ENCODE peak calls at places on chromosomes 1 and 21, in six cellular contexts. B is GM12878, F is K562, I is HepG2, J is Panc1, D is GM23338. E is an unnamed sample. For H3K36me3, the result is how much of the 10 kb centered on the place peaks cover.

GRCh38 chr1:31669786-31670582 is 25.3 kb upstream of the PEF1 start:
- ATAC-seq in B (no peak), F (peak), I (no peak), J (peak), D (peak), E (peak)

GRCh38 chr1:150813028-150813707 is 5.1 kb upstream of the CTSK start:
- ATAC-seq in B (peak), F (peak), I (peak), J (peak), D (peak), E (no peak)

GRCh38 chr1:41650176-41650519 is 165.7 kb upstream of the EDN2 start:
- ATAC-seq in B (no peak), F (no peak), I (no peak), J (peak), D (peak), E (no peak)

GRCh38 chr1:145960468-145961108 is 2.8 kb upstream of the LIX1L start:
- ATAC-seq in B (peak), F (no peak), I (peak), J (peak), D (peak), E (peak)

GRCh38 chr1:108561731-108562326 is 1.9 kb downstream of the EEIG2 start:
- ATAC-seq in B (peak), F (peak), I (peak), J (peak), D (peak), E (no peak)

GRCh38 chr1:186292875-186293274 is 82.2 kb downstream of the TPR start:
- ATAC-seq in B (no peak), F (no peak), I (no peak), J (no peak), D (no peak), E (no peak)

GRCh38 chr1:164821648-164822047 is 262.7 kb downstream of the PBX1 start:
- ATAC-seq in B (no peak), F (no peak), I (no peak), J (no peak), D (no peak), E (no peak)

GRCh38 chr21:29267666-29268065 is 31.1 kb upstream of the BACH1 start:
- ATAC-seq in B (no peak), F (no peak), I (no peak), J (no peak), D (no peak), E (no peak)

GRCh38 chr1:81604982-81605381 is 195.8 kb upstream of the ADGRL2 start:
- ATAC-seq in B (no peak), F (no peak), I (no peak), J (no peak), D (peak), E (no peak)

GRCh38 chr1:19086176-19086875 is 123.7 kb downstream of the UBR4 start:
- ATAC-seq in B (no peak), F (no peak), I (no peak), J (no peak), D (no peak), E (no peak)

GRCh38 chr21:35508389-35508888 is 459.3 kb upstream of the RUNX1 start:
- ATAC-seq in B (no peak), F (peak), I (peak), J (no peak), D (peak), E (no peak)

GRCh38 chr1:15180189-15180588 is 26.6 kb downstream of the TMEM51 start:
- ATAC-seq in B (no peak), F (no peak), I (peak), J (no peak), D (peak), E (no peak)

GRCh38 chr1:158333405-158334145 is 2.2 kb upstream of the CD1B start:
- ATAC-seq in B (peak), F (no peak), I (no peak), J (no peak), D (no peak), E (no peak)

GRCh38 chr1:161304927-161305871 is 4.6 kb downstream of the MPZ start:
- ATAC-seq in B (peak), F (peak), I (no peak), J (no peak), D (peak), E (peak)

GRCh38 chr1:3879787-3880428 is 20.2 kb downstream of the C1orf174 start:
- ATAC-seq in B (no peak), F (no peak), I (no peak), J (no peak), D (no peak), E (no peak)

GRCh38 chr1:27106561-27107323 is 48.2 kb downstream of the SLC9A1 start:
- ATAC-seq in B (peak), F (no peak), I (no peak), J (peak), D (no peak), E (no peak)

GRCh38 chr1:7372477-7373120 is 398.5 kb upstream of the VAMP3 start:
- ATAC-seq in B (no peak), F (peak), I (no peak), J (no peak), D (no peak), E (no peak)

GRCh38 chr1:85587846-85588245 is 7.3 kb downstream of the CCN1 start:
- ATAC-seq in B (no peak), F (no peak), I (no peak), J (no peak), D (peak), E (no peak)

GRCh38 chr1:29356663-29357062 is 120.3 kb downstream of the PTPRU start:
- ATAC-seq in B (no peak), F (peak), I (peak), J (peak), D (peak), E (no peak)

GRCh38 chr1:151693057-151693651 is 23.4 kb downstream of the CELF3 start:
- ATAC-seq in B (no peak), F (peak), I (peak), J (peak), D (peak), E (no peak)

GRCh38 chr1:154352581-154353459 is 27.5 kb downstream of the ATP8B2 start:
- ATAC-seq in B (peak), F (peak), I (peak), J (peak), D (peak), E (peak)

GRCh38 chr1:91545506-91546300 is 45.1 kb downstream of the CDC7 start:
- ATAC-seq in B (no peak), F (no peak), I (peak), J (no peak), D (no peak), E (no peak)

GRCh38 chr1:18918417-18918816 is 16.1 kb upstream of the ALDH4A1 start:
- ATAC-seq in B (no peak), F (peak), I (no peak), J (no peak), D (peak), E (no peak)

GRCh38 chr1:164823486-164824279 is 264.7 kb downstream of the PBX1 start:
- ATAC-seq in B (no peak), F (no peak), I (no peak), J (no peak), D (no peak), E (peak)

GRCh38 chr1:174912243-174912642 is 87.5 kb upstream of the CACYBP start:
- ATAC-seq in B (peak), F (no peak), I (no peak), J (no peak), D (no peak), E (no peak)

GRCh38 chr1:54347955-54348699 is 58.1 kb downstream of the SSBP3 start:
- ATAC-seq in B (no peak), F (no peak), I (peak), J (no peak), D (peak), E (no peak)

GRCh38 chr21:41130883-41131282 is 37.1 kb upstream of the BACE2 start:
- ATAC-seq in B (no peak), F (no peak), I (no peak), J (no peak), D (no peak), E (no peak)

GRCh38 chr1:52424238-52424637 is 19.8 kb downstream of the PRPF38A start:
- ATAC-seq in B (peak), F (peak), I (no peak), J (peak), D (no peak), E (no peak)

GRCh38 chr21:19712441-19712840 is 1285.8 kb upstream of the NCAM2 start:
- ATAC-seq in B (no peak), F (no peak), I (no peak), J (no peak), D (no peak), E (no peak)

GRCh38 chr1:52795464-52795863 is 47.1 kb upstream of the ZYG11A start:
- ATAC-seq in B (no peak), F (no peak), I (no peak), J (no peak), D (no peak), E (no peak)

GRCh38 chr1:172380441-172381244 is 39.8 kb upstream of the C1orf105 start:
- ATAC-seq in B (peak), F (no peak), I (no peak), J (peak), D (no peak), E (no peak)

GRCh38 chr1:175493999-175494336 is 249.4 kb downstream of the TNR start:
- ATAC-seq in B (no peak), F (no peak), I (no peak), J (no peak), D (peak), E (no peak)

GRCh38 chr21:42892582-42892930 is 553 bp upstream of the NDUFV3 start:
- ATAC-seq in B (peak), F (peak), I (peak), J (peak), D (peak), E (peak)

GRCh38 chr1:228666686-228667085 is 68.6 kb upstream of the RHOU start:
- ATAC-seq in B (no peak), F (no peak), I (no peak), J (no peak), D (no peak), E (no peak)

GRCh38 chr1:211828584-211829342 is 1.8 kb downstream of the LPGAT1 start:
- ATAC-seq in B (no peak), F (no peak), I (peak), J (no peak), D (no peak), E (no peak)

GRCh38 chr21:42187976-42188653 is 30.8 kb upstream of the ABCG1 start:
- ATAC-seq in B (peak), F (no peak), I (no peak), J (no peak), D (no peak), E (peak)

GRCh38 chr1:157955860-157956259 is 37.6 kb upstream of the KIRREL1 start:
- ATAC-seq in B (no peak), F (no peak), I (no peak), J (no peak), D (no peak), E (no peak)

GRCh38 chr1:178168535-178168934 is 74.6 kb downstream of the RASAL2 start:
- ATAC-seq in B (peak), F (no peak), I (no peak), J (peak), D (no peak), E (no peak)

GRCh38 chr1:51240096-51240495 is 4.0 kb downstream of the RNF11 start:
- ATAC-seq in B (no peak), F (no peak), I (no peak), J (no peak), D (no peak), E (no peak)

GRCh38 chr1:51236548-51237312 is 657 bp downstream of the RNF11 start:
- ATAC-seq in B (peak), F (peak), I (peak), J (peak), D (peak), E (peak)

GRCh38 chr1:51237313-51237700 is 1.2 kb downstream of the RNF11 start:
- ATAC-seq in B (no peak), F (no peak), I (no peak), J (no peak), D (no peak), E (no peak)

GRCh38 chr1:51235611-51236547 is at the start of gene RNF11:
- ATAC-seq in B (peak), F (peak), I (peak), J (peak), D (peak), E (peak)

DNA sequence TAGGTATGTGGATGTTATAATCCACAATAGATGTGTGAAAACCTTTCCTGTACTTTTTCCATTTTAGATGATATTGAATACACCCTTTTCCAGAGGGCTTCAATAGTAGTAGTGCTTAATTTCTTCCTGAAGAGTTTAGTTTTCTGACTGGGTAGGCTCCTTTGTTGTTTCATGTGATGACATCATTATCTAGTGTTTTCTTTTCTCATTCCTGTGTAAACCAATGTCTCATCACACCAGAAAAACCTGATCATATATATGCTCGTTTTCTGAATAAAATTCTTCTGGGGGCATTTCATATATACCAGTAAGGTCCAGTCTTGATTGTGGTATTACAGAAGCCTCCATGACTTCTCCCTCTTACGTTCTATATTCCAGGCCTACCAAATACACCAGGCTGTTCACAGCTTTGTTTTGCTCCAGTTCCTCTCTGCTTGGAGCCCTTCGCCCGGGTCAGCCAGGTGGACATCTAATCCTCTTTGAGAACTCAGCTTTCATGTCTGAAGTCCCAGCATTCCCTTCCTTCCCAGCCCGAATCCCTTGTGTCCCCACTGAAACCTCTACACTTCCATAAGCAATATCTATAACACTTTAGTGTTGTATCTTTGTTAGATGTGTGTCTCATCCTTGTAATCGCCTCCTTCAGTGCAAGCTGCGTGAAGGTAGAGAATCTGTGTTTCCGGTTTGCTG is 1.8 kb downstream of the RNF11 start:
- ATAC-seq in B (no peak), F (peak), I (no peak), J (no peak), D (no peak), E (no peak)
- H3K27ac ChIP-seq in B (peak), F (peak), I (peak), J (peak), D (no peak), E (peak)

DNA sequence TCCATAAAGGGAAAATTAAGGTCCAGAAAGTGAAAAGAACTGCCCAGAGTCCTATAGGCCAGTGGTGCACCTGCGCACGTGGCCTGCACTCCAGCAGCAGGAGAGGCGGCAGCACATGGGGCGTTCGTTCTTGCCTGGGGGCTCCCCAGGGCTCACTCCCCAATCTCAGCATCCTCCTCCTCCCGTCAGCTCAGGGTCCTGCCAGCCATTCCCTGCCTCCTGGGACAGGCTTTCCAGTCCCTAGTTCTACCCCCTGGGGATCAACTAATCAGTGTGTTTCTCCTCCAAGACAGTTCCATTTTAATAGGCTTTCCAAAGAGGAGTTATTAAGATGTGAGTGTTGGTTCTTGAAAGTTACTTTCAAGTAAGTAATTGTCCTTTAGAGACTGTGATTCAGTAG is 1.2 kb upstream of the A3GALT2 start:
- ATAC-seq in B (no peak), F (no peak), I (no peak), J (no peak), D (no peak), E (no peak)
- H3K36me3 ChIP-seq in B (under half), F (under half), I (under half), J (under half), D (under half), E (half or more)

GRCh38 chr1:36457691-36458090 is 6.5 kb downstream of the MRPS15 start:
- ATAC-seq in B (no peak), F (no peak), I (no peak), J (no peak), D (no peak), E (no peak)
- TF ChIP-seq POLR2AphosphoS5 in B (no peak), F (no peak), I (no peak), J (no peak), D (no peak), E (no peak)

DNA sequence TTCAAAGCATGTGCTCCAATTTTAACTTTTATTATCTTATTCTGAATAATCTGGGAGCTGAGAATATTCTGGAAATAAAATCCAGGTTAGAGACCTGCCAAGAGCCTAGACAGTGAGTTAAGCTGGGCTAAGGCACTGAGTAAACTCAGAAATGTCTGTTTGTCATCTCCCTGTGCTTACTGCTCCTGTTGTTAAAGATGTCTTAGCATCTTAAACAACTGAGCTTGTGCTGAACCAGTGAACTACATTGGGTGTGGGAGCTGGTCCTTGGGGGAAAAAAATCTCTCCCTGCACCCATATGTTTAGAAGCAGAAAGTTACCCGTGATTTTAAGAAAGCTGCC is 25.0 kb upstream of the AHCYL1 start:
- ATAC-seq in B (no peak), F (no peak), I (peak), J (peak), D (peak), E (no peak)
- H3K27ac ChIP-seq in B (no peak), F (no peak), I (peak), J (peak), D (no peak), E (no peak)

GRCh38 chr1:167150434-167150833 is 56.6 kb downstream of the STYXL2 start:
- ATAC-seq in B (no peak), F (no peak), I (no peak), J (no peak), D (no peak), E (no peak)
- H3K36me3 ChIP-seq in B (under half), F (under half), I (under half), J (under half), D (under half), E (under half)

DNA sequence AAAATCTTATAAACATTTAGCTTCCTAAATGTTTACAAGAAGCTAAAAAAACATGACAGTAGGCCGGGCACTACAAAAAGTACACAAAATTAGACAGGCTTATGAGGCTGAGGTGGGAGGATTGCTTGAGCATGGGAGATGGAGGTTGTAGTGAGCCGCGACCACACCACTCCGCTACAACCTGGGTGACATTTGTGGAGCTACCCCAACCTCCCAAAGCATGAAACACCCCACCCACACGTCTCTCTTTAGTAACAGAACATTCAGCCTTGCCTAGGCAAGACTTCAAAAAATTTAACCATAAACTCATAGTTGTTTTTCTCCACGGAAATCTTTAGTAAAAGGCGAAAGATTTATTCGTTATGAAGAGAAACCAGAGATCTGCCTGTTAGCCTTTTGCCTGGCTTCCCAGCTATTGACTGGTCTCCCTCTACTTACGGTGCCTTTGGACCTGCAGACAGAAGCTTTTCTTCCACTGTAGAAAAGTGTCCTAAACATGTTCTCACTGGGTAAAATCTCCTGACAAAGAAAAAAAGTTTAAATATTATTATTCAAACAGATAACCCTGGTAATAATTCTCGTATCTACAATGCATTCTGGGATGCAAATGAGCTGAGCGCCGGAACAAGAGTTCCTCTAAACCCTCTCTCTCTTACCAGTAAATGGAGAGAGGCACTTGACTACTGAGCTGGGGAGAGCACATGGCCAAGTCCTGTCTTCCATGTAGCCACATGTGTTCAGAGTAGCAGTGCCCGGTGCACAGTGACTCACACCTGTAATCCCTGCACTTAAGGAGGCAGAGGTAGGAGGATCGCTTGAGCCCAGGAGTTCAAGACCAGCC is 9.2 kb downstream of the RNU5D-1 start:
- ATAC-seq in B (peak), F (peak), I (peak), J (peak), D (peak), E (peak)
- TF ChIP-seq POLR2AphosphoS5 in B (peak), F (peak), I (peak), J (peak), D (peak), E (peak)

E was measured in gastroesophageal sphincter.